ENCODE peak calls at places on chromosomes 1 and 21, in nine cellular contexts. D, S, J, V, H, I, R, Y and X are unnamed samples.

GRCh38 chr1:18179009-18179408 is 71.4 kb downstream of the IGSF21 start:
- DNase-seq in R (no peak), Y (no peak), S (peak), J (no peak), V (no peak), I (no peak), H (no peak), D (no peak), X (no peak)

GRCh38 chr1:177976596-177976995 is 6.7 kb upstream of the SEC16B start:
- DNase-seq in J (no peak), H (no peak), Y (no peak), I (no peak), V (no peak), D (no peak), R (no peak), S (no peak), X (no peak)

GRCh38 chr1:177200290-177200689 is 29.5 kb downstream of the BRINP2 start:
- DNase-seq in V (no peak), R (no peak), J (no peak), I (no peak), D (no peak), H (no peak), Y (no peak), S (no peak), X (no peak)

GRCh38 chr1:231934797-231935196 is 308.2 kb downstream of the DISC1 start:
- DNase-seq in D (no peak), J (no peak), S (no peak), V (peak), Y (no peak), R (no peak), I (no peak), H (peak), X (peak)

GRCh38 chr1:225816643-225817538 is 7.0 kb downstream of the EPHX1 start:
- DNase-seq in Y (no peak), S (peak), H (no peak), D (peak), I (peak), R (no peak), J (no peak), V (no peak), X (no peak)

GRCh38 chr1:33583567-33583966 is 111.1 kb downstream of the ZSCAN20 start:
- DNase-seq in H (no peak), Y (no peak), J (no peak), I (no peak), D (no peak), S (no peak), V (no peak), R (no peak), X (no peak)

GRCh38 chr1:226575436-226576390 is 27.1 kb downstream of the STUM start:
- DNase-seq in H (peak), D (no peak), S (peak), I (no peak), V (no peak), Y (no peak), R (no peak), J (no peak), X (no peak)

GRCh38 chr1:222829868-222830267 is 15.0 kb downstream of the DISP1 start:
- DNase-seq in D (no peak), I (no peak), S (no peak), J (no peak), H (no peak), V (no peak), Y (no peak), R (no peak), X (peak)

GRCh38 chr1:238783633-238784032 is 602.7 kb upstream of the CHRM3 start:
- DNase-seq in S (no peak), R (no peak), I (no peak), Y (no peak), V (no peak), J (no peak), H (no peak), D (no peak), X (no peak)

GRCh38 chr1:14521602-14522001 is 76.9 kb upstream of the KAZN start:
- DNase-seq in Y (no peak), D (no peak), I (no peak), R (no peak), H (no peak), S (no peak), V (no peak), J (no peak), X (no peak)

GRCh38 chr1:145906954-145907755 is 2.7 kb downstream of the ITGA10 start:
- DNase-seq in J (no peak), D (no peak), Y (no peak), R (no peak), I (no peak), S (no peak), V (no peak), H (no peak), X (no peak)

GRCh38 chr1:201126832-201127754 is at the start of gene ASCL5:
- DNase-seq in H (peak), I (no peak), R (no peak), V (no peak), S (no peak), J (no peak), Y (no peak), D (peak), X (peak)

GRCh38 chr1:214280386-214281029 is 451 bp upstream of the SMYD2 start:
- DNase-seq in S (peak), I (peak), J (no peak), R (peak), D (peak), H (peak), V (peak), Y (peak), X (peak)

GRCh38 chr1:55287732-55288131 is 72.6 kb upstream of the USP24 start:
- DNase-seq in V (no peak), S (no peak), H (no peak), J (no peak), I (no peak), R (no peak), D (no peak), Y (peak), X (no peak)

GRCh38 chr1:206699626-206700025 is 14.9 kb downstream of the MAPKAPK2 start:
- DNase-seq in H (no peak), R (peak), V (no peak), Y (no peak), I (no peak), J (no peak), S (no peak), D (no peak), X (no peak)

GRCh38 chr21:45582128-45582527 is 39.9 kb upstream of the SLC19A1 start:
- DNase-seq in R (no peak), D (peak), Y (no peak), J (no peak), H (no peak), S (no peak), I (no peak), V (no peak), X (no peak)

GRCh38 chr1:156489166-156489934 is 11.2 kb downstream of the MEF2D start:
- DNase-seq in I (peak), J (no peak), V (peak), H (no peak), S (no peak), Y (peak), R (peak), D (no peak), X (no peak)

GRCh38 chr1:19179597-19180271 is 30.3 kb downstream of the UBR4 start:
- DNase-seq in H (peak), S (no peak), R (no peak), J (no peak), Y (peak), D (no peak), V (peak), I (no peak), X (peak)

GRCh38 chr1:30407862-30408580 is 315.4 kb downstream of the MATN1 start:
- DNase-seq in D (peak), J (no peak), H (no peak), V (no peak), R (no peak), I (no peak), S (peak), Y (no peak), X (no peak)

GRCh38 chr1:225524570-225524969 is 96.7 kb upstream of the LBR start:
- DNase-seq in H (no peak), Y (no peak), J (no peak), I (no peak), V (no peak), S (no peak), R (no peak), D (no peak), X (no peak)

GRCh38 chr1:156258859-156259258 is 11.0 kb upstream of the PAQR6 start:
- DNase-seq in H (no peak), D (no peak), R (no peak), Y (no peak), S (no peak), I (no peak), J (no peak), V (no peak), X (no peak)

GRCh38 chr1:57544345-57544744 is 120.5 kb upstream of the DAB1 start:
- DNase-seq in D (no peak), I (no peak), J (no peak), V (no peak), H (no peak), R (no peak), S (no peak), Y (no peak), X (no peak)

DNA sequence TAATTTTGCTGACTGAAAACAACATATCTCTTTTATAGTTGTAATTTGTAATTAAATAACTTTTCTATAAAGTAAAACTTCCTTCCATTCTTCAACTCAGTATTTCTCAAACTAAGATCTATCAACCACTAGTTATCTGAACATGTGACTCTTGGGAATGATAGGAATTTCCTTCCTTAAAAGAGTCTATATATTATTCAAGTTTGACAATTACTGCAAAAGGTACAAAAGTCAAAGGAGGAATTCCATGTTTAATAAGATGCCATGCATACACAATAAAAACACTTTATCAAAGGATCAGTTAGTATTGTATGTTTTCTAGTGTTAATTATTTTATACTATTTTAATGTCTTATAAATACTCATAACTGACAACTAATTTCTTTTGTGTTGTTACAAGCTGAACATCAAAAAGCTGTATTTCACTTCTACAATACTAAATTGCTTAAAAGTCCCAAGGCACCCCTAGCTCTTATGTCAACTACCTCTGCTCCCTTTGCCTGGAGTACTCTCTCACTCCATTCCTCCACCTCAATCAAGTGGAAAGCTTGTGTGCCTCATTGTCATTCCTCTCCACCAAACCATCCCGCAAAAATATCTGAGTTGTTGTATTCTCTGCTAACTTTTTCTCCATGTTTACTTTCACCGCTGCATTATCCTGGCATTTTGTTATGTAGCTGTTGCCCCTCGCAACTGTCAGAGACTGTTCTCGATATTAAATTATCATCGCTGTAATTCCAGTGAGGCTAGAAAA is 67.9 kb downstream of the SLC44A5 start:
- DNase-seq in Y (no peak), S (no peak), V (no peak), R (no peak), H (no peak), D (no peak), I (no peak), J (no peak), X (no peak)
- H3K27ac ChIP-seq in Y (no peak), S (no peak), V (no peak), R (no peak), H (no peak), D (no peak), I (no peak), J (no peak), X (no peak)

DNA sequence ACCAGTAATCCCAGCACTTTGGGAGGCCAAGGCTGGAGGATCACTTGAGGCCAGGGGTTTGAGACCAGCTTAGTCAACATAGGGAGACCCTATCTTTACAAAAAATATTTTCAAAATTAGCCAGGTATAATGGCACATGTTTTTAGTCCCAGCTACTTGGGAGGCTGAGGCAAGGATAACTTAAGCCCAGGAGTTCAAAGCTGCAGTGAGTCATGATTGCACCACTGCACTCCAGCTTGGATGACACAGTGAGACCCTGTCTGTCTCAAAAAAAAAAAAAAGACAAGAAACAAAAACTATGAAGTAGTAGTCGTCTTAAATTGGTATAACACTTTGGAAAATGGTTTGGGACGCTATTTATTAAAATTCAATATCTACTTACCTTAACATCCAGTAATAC is 7.7 kb downstream of the AIM2 start:
- DNase-seq in D (no peak), H (no peak), R (peak), I (no peak), V (peak), J (no peak), S (no peak), Y (no peak), X (no peak)
- H3K27ac ChIP-seq in D (no peak), H (no peak), R (no peak), I (no peak), V (no peak), J (no peak), S (peak), Y (peak), X (no peak)

GRCh38 chr1:77347646-77348045 is 65.8 kb downstream of the AK5 start:
- DNase-seq in J (no peak), Y (no peak), H (peak), R (peak), D (no peak), I (no peak), V (peak), S (no peak), X (no peak)
- H3K27ac ChIP-seq in J (no peak), Y (no peak), H (peak), R (no peak), D (no peak), I (no peak), V (peak), S (no peak), X (no peak)

DNA sequence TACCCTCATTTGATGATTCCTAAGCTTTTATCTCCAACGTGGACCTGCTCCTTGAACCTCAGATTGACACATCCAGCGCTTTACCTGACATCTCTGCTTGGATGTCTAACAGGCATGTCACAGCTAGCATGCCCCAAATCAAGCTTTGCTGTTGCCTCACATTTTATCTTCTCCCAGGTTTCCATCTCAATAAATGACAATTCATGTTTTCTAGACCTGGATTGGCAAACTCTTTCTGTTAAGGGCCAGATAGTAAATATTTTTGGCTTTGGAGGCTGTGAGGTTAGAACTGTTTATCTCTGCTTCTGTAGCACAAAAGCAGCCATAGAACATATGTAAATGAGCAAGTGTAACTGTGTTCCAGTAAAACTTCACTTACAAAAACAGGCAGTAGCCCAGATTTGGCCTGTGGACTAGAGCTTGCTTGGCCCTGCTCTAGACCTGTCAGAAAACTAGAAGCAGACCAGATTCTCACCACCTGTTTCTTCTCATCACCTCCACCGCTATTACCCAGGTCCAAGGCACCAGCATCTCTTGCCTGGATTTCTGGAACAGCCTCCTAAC is 42.2 kb downstream of the UBE4B start:
- DNase-seq in Y (no peak), D (no peak), J (no peak), R (no peak), H (no peak), I (no peak), V (no peak), S (no peak), X (peak)
- H3K27ac ChIP-seq in Y (no peak), D (no peak), J (peak), R (no peak), H (peak), I (peak), V (no peak), S (no peak), X (no peak)

GRCh38 chr1:59422921-59423575 is 126.2 kb downstream of the FGGY start:
- DNase-seq in I (peak), D (peak), S (no peak), H (peak), J (peak), Y (no peak), V (no peak), R (no peak), X (peak)
- H3K27ac ChIP-seq in I (no peak), D (peak), S (no peak), H (no peak), J (peak), Y (no peak), V (no peak), R (no peak), X (no peak)